ENCODE peak calls at places on chromosomes 13 and 19, in seven cellular contexts. U, M, I, A, H, V and W are unnamed samples.
A peak's percentile ranks its signal among the peaks of the same experiment; 100 is the strongest.

GRCh38 chr19:1170938-1171754 is 2.9 kb downstream of the SBNO2 start:
- DNase-seq in U (no peak), H (no peak), V (no peak), I (no peak), M (no peak), A (no peak), W (no peak)

GRCh38 chr19:18848860-18849661 is 17.3 kb downstream of the UPF1 start:
- DNase-seq in M (no peak), I (peak; percentile 30), A (no peak), U (no peak), H (peak; percentile 64), V (peak; percentile 80), W (no peak)

GRCh38 chr19:46016426-46017094 is 6.3 kb downstream of the PGLYRP1 start:
- DNase-seq in H (peak; percentile 86), V (peak; percentile 84), M (peak; percentile 88), A (peak; percentile 71), I (peak; percentile 52), U (no peak), W (peak; percentile 90)

GRCh38 chr13:95568131-95568530 is 15.6 kb downstream of the CLDN10 start:
- DNase-seq in H (no peak), M (no peak), V (no peak), A (no peak), I (no peak), U (no peak), W (no peak)

GRCh38 chr13:105587786-105588185 is 947.7 kb downstream of the EFNB2 start:
- DNase-seq in M (no peak), H (no peak), U (no peak), V (no peak), I (peak; percentile 71), A (peak; percentile 46), W (no peak)

GRCh38 chr13:70622785-70623184 is 514.5 kb upstream of the KLHL1 start:
- DNase-seq in H (no peak), U (no peak), M (no peak), V (no peak), I (no peak), A (no peak), W (no peak)

GRCh38 chr13:30346159-30346788 is 38.9 kb upstream of the KATNAL1 start:
- DNase-seq in U (no peak), I (no peak), V (no peak), M (no peak), A (no peak), H (no peak), W (no peak)

GRCh38 chr19:51128227-51128626 is 3.5 kb downstream of the SIGLEC9 start:
- DNase-seq in I (no peak), M (no peak), U (no peak), A (no peak), H (no peak), V (no peak), W (no peak)

GRCh38 chr19:2478324-2478755 is 2.4 kb downstream of the GADD45B start:
- DNase-seq in A (peak; percentile 71), H (peak; percentile 41), V (peak; percentile 42), U (no peak), M (no peak), I (no peak), W (peak; percentile 57)
- TF ChIP-seq CTCF in A (peak; percentile 17), H (peak; percentile 11), V (peak; percentile 29), U (no peak), M (no peak), I (peak; percentile 41), W (no peak)

GRCh38 chr19:11225172-11225571 is 14.2 kb upstream of the ANGPTL8 start:
- DNase-seq in I (no peak), V (no peak), U (no peak), M (no peak), H (no peak), A (no peak), W (no peak)

GRCh38 chr19:11226716-11227166 is 12.7 kb upstream of the ANGPTL8 start:
- DNase-seq in H (no peak), A (no peak), U (no peak), M (no peak), I (no peak), V (no peak), W (no peak)

GRCh38 chr19:11227201-11227886 is 12.1 kb upstream of the ANGPTL8 start:
- DNase-seq in U (no peak), A (no peak), I (no peak), M (no peak), V (no peak), H (peak; percentile 45), W (no peak)

GRCh38 chr19:11224429-11224828 is 15.0 kb upstream of the ANGPTL8 start:
- DNase-seq in I (no peak), A (no peak), V (no peak), U (no peak), M (no peak), H (no peak), W (no peak)

DNA sequence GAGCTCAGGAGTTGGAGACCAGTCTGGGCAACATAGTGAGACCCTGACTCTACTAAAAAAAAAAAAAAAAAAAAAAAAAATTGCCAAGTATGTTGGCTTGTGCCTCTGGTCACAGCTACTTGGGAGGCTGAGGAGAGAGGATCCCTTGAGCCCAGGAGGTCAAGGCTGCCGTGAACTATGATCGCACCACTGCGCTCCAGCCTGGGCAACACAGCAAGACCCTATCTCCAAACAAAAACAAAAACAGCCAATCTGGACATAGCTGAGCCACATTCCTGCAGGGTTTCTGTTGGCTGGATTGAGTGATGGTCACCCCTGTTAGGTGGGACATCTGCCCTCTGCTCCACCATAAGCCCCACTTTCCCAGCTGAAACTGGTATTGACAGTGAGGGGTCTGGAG is 13.6 kb upstream of the ANGPTL8 start:
- DNase-seq in I (no peak), V (no peak), M (no peak), U (no peak), A (no peak), H (no peak), W (no peak)
- TF ChIP-seq CTCF in I (no peak), V (no peak), M (no peak), U (no peak), A (no peak), H (no peak), W (no peak)

GRCh38 chr13:66714795-66715194 is 515.3 kb downstream of the PCDH9 start:
- DNase-seq in A (no peak), I (no peak), U (no peak), H (no peak), M (no peak), V (no peak), W (no peak)
- TF ChIP-seq CTCF in A (peak; percentile 26), I (no peak), U (no peak), H (peak; percentile 35), M (no peak), V (no peak), W (no peak)

DNA sequence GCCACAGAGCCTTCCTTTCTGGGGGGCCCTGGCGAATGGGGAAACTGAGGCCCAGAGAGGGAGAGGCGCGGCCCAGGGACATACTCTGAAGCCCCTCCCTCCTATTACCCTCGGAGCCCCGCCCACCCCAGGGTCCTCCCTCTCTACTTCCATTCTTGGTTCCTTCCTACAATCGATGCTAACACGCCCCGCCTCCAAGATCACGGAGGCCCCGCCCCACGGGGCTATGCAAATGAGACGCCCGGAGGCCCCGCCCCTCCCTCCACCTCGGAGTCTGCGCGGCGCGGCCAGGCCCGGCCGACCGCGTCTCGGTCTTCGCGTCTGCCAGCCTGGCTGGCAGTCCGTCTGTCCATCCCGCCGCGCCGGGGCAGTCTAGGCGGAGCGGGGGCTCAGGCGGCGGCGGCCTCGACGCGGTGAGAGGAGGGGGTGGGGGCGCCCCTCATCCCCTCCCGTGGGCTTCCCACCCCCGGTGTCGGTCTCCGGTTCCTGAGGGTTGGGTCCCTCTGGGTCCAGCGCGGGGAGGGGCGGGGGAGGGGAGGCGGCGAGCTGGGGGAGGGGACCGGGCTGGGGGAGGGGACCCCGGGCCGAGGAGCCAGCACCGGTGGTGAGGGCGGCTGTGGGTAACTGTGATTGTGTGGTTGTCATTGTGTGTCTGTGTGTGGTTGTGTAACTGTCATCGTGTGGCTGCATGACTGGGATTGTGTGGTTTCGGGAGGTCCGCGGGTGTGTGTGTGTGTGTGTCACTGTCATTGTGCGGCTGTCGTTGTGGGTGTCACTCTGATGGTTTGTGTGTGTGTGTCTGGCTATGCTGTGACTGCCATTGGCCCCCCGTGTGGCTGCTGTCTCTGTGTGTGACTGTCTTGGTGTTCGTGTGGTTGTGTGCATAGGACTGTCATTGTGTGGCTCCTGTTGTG is at the start of gene PLPPR2:
- DNase-seq in V (peak; percentile 92), H (peak; percentile 99), I (peak; percentile 92), U (no peak), A (peak; percentile 91), M (peak; percentile 90), W (peak; percentile 95)
- TF ChIP-seq CTCF in V (no peak), H (no peak), I (no peak), U (no peak), A (no peak), M (no peak), W (no peak)

GRCh38 chr19:41264581-41265375 is 606 bp downstream of the HNRNPUL1 start:
- DNase-seq in A (peak; percentile 14), I (peak; percentile 16), M (peak; percentile 56), V (peak; percentile 64), U (no peak), H (peak; percentile 57), W (peak; percentile 57)
- TF ChIP-seq CTCF in A (no peak), I (no peak), M (no peak), V (no peak), U (no peak), H (no peak), W (no peak)

DNA sequence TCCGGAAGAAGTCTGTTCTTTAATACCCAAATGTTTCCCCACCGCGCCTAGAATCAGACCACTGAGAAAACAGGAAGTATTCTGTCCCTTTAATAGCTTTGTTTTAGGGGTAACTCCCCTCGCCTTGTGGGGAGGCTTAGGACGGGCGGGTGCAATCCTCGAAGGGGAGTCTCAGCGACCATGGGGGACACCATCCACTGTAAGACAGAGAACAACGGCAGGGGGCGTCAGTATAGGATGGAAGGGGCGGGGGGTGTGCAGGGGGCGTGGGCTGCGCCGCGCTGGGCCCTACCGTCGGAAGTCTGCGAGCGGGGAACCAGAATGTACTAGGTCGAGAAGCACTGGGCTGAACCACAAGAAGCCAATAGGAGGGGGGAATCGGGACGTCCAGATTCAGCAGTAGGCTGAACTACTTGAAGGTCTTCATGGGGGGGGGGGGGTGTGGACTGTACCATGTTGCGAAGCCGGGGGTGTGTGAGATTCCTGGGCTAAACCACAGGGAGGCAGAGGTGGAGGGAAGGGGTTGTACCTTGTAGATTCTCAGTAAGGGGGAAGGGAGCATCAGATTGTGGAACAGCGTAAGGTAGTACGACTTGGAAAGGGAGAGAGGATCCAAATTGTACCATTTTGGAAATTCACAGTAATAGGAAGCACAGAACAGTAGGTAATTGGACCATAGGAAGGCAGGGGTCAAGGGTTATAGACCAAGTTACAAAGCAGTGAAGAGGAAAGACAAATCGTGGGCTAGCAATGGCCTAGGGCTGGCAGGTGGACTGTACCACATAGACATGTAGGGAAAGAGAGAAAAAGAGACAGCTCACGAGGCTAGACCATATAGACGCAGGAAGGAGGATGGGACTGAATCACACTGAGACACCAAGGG is 1.0 kb upstream of the DBP start:
- DNase-seq in I (peak; percentile 83), M (peak; percentile 76), V (peak; percentile 90), A (peak; percentile 93), U (peak; percentile 84), H (peak; percentile 83), W (peak; percentile 78)
- TF ChIP-seq CTCF in I (peak; percentile 17), M (no peak), V (peak; percentile 15), A (peak; percentile 12), U (no peak), H (peak; percentile 11), W (no peak)